ENCODE peak calls at places on chromosomes 12 and 14, in seven cellular contexts. H, X, R, K, Q, I and S are unnamed samples.
A peak's percentile ranks its signal among the peaks of the same experiment; 100 is the strongest.

GRCh38 chr12:66239295-66239694 is 50.3 kb downstream of the IRAK3 start:
- DNase-seq in X (no peak), R (no peak), H (no peak), Q (no peak), K (no peak), I (no peak), S (no peak)

GRCh38 chr14:105690671-105691070 is 164.3 kb downstream of the TMEM121 start:
- DNase-seq in Q (no peak), I (no peak), K (no peak), R (no peak), X (no peak), H (no peak), S (no peak)

GRCh38 chr12:31931796-31932715 is 27.2 kb upstream of the RESF1 start:
- DNase-seq in X (no peak), R (no peak), I (no peak), Q (no peak), H (no peak), K (no peak), S (no peak)

GRCh38 chr14:67544590-67544989 is 11.5 kb downstream of the PLEKHH1 start:
- DNase-seq in H (no peak), K (no peak), I (no peak), R (no peak), Q (no peak), X (no peak), S (no peak)

GRCh38 chr12:24803406-24804245 is 145.3 kb downstream of the BCAT1 start:
- DNase-seq in R (no peak), Q (no peak), K (no peak), H (no peak), X (no peak), I (no peak), S (no peak)

GRCh38 chr14:50173891-50174290 is 57.5 kb downstream of the SOS2 start:
- DNase-seq in K (no peak), H (no peak), I (no peak), R (no peak), X (peak; percentile 4), Q (no peak), S (no peak)

GRCh38 chr14:68306934-68307758 is 485.7 kb downstream of the ZFP36L1 start:
- DNase-seq in X (peak; percentile 51), I (no peak), R (no peak), H (no peak), Q (no peak), K (peak; percentile 78), S (peak; percentile 80)

GRCh38 chr14:106417224-106418049 is 891.1 kb downstream of the TMEM121 start:
- DNase-seq in Q (peak; percentile 61), X (no peak), K (peak; percentile 27), I (no peak), R (no peak), H (no peak), S (no peak)

GRCh38 chr14:46259536-46259935 is 392.0 kb downstream of the RPL10L start:
- DNase-seq in H (no peak), K (no peak), I (no peak), X (no peak), R (no peak), Q (no peak), S (no peak)

GRCh38 chr12:3417937-3418336 is 73.1 kb upstream of the PRMT8 start:
- DNase-seq in K (no peak), I (no peak), X (no peak), H (no peak), Q (no peak), R (no peak), S (no peak)

GRCh38 chr12:114767906-114768697 is 84.1 kb upstream of the TBX3 start:
- DNase-seq in H (no peak), I (no peak), X (peak; percentile 41), R (no peak), K (no peak), Q (no peak), S (no peak)

GRCh38 chr12:19208456-19208855 is 78.9 kb downstream of the PLEKHA5 start:
- DNase-seq in H (no peak), X (peak; percentile 62), K (no peak), Q (no peak), I (no peak), R (no peak), S (no peak)

GRCh38 chr14:68193970-68194634 is 374.5 kb downstream of the RAD51B start:
- DNase-seq in X (no peak), R (no peak), Q (no peak), K (no peak), H (no peak), I (no peak), S (no peak)

GRCh38 chr12:57591567-57592325 is 754 bp downstream of the PIP4K2C start:
- DNase-seq in R (no peak), H (peak; percentile 40), X (peak; percentile 21), K (no peak), Q (no peak), I (peak; percentile 31), S (no peak)

GRCh38 chr14:47899685-47900084 is 224.3 kb upstream of the MDGA2 start:
- DNase-seq in K (no peak), H (no peak), I (no peak), Q (no peak), R (no peak), X (no peak), S (no peak)

GRCh38 chr12:62537544-62537943 is 70.9 kb downstream of the MON2 start:
- DNase-seq in R (no peak), I (no peak), H (no peak), X (peak; percentile 78), K (no peak), Q (no peak), S (no peak)

GRCh38 chr12:42394429-42394828 is 68.5 kb downstream of the PPHLN1 start:
- DNase-seq in K (no peak), I (no peak), Q (no peak), X (no peak), H (no peak), R (no peak), S (no peak)

GRCh38 chr12:117850048-117850447 is 118.7 kb downstream of the KSR2 start:
- DNase-seq in R (no peak), I (no peak), Q (no peak), H (peak; percentile 23), K (no peak), X (peak; percentile 28), S (no peak)

GRCh38 chr12:6278439-6279255 is 31.8 kb upstream of the PLEKHG6 start:
- DNase-seq in K (peak; percentile 76), R (no peak), I (peak; percentile 31), X (peak; percentile 74), Q (peak; percentile 85), H (peak; percentile 72), S (peak; percentile 53)

GRCh38 chr14:87868920-87869319 is 124.1 kb downstream of the GALC start:
- DNase-seq in R (no peak), X (no peak), K (no peak), Q (no peak), H (no peak), I (no peak), S (no peak)

GRCh38 chr12:33000016-33000415 is 103.4 kb upstream of the PKP2 start:
- DNase-seq in I (no peak), R (no peak), Q (no peak), X (no peak), H (no peak), K (no peak), S (no peak)